ENCODE peak calls at places on chromosomes 3 and 15, in five cellular contexts. P, M, Q, Y and H are unnamed samples.

GRCh38 chr15:48250640-48251076 is 44.6 kb downstream of the SLC12A1 start:
- DNase-seq in P (no peak), M (peak), Q (no peak), Y (peak), H (peak)

GRCh38 chr3:88005066-88005465 is 53.7 kb downstream of the CGGBP1 start:
- DNase-seq in P (no peak), M (peak), Q (no peak), Y (no peak), H (no peak)

GRCh38 chr3:24520101-24520495 is 25.4 kb upstream of the THRB start:
- DNase-seq in P (no peak), M (no peak), Q (no peak), Y (no peak), H (no peak)

GRCh38 chr3:55629432-55629831 is 142.3 kb upstream of the WNT5A start:
- DNase-seq in P (no peak), M (no peak), Q (no peak), Y (no peak), H (no peak)

GRCh38 chr3:57784089-57784735 is 28.1 kb downstream of the SLMAP start:
- DNase-seq in P (no peak), M (no peak), Q (no peak), Y (no peak), H (no peak)

GRCh38 chr3:176430244-176430893 is 766.9 kb downstream of the TBL1XR1 start:
- DNase-seq in P (no peak), M (peak), Q (no peak), Y (no peak), H (peak)

GRCh38 chr3:160586679-160587078 is 21.3 kb upstream of the KPNA4 start:
- DNase-seq in P (no peak), M (no peak), Q (no peak), Y (no peak), H (no peak)

GRCh38 chr3:114155370-114155821 is 23.5 kb downstream of the DRD3 start:
- DNase-seq in P (peak), M (peak), Q (no peak), Y (no peak), H (no peak)

GRCh38 chr15:47289667-47290066 is 427.6 kb upstream of the SEMA6D start:
- DNase-seq in P (no peak), M (no peak), Q (no peak), Y (no peak), H (no peak)

GRCh38 chr3:171363211-171363610 is 97.0 kb downstream of the TNIK start:
- DNase-seq in P (no peak), M (no peak), Q (no peak), Y (no peak), H (no peak)

GRCh38 chr3:14606663-14607339 is 44.8 kb upstream of the CCDC174 start:
- DNase-seq in P (no peak), M (no peak), Q (no peak), Y (no peak), H (no peak)

GRCh38 chr15:72231847-72232461 is 964 bp upstream of the PKM start:
- DNase-seq in P (no peak), M (no peak), Q (no peak), Y (no peak), H (peak)

GRCh38 chr3:143843607-143844006 is 4.7 kb downstream of the SLC9A9 start:
- DNase-seq in P (no peak), M (no peak), Q (no peak), Y (no peak), H (no peak)

GRCh38 chr3:53045784-53046170 is at the start of gene SFMBT1:
- DNase-seq in P (no peak), M (no peak), Q (peak), Y (no peak), H (peak)

GRCh38 chr3:187740446-187741399 is 4.5 kb downstream of the BCL6 start:
- DNase-seq in P (peak), M (no peak), Q (peak), Y (no peak), H (peak)

GRCh38 chr3:59192473-59192872 is 142.6 kb upstream of the CFAP20DC start:
- DNase-seq in P (no peak), M (no peak), Q (no peak), Y (no peak), H (no peak)

GRCh38 chr3:13598201-13598600 is 49.3 kb downstream of the FBLN2 start:
- DNase-seq in P (no peak), M (no peak), Q (peak), Y (no peak), H (no peak)

GRCh38 chr3:127101411-127102067 is 91.4 kb upstream of the PRR23E start:
- DNase-seq in P (no peak), M (no peak), Q (no peak), Y (no peak), H (no peak)

GRCh38 chr3:139285691-139286090 is 58.1 kb upstream of the MRPS22 start:
- DNase-seq in P (no peak), M (no peak), Q (no peak), Y (no peak), H (no peak)

GRCh38 chr15:74206801-74207281 is 4.3 kb upstream of the STRA6 start:
- DNase-seq in P (no peak), M (no peak), Q (no peak), Y (no peak), H (no peak)

GRCh38 chr3:114496466-114496865 is 202.6 kb downstream of the TIGIT start:
- DNase-seq in P (no peak), M (no peak), Q (no peak), Y (no peak), H (no peak)

GRCh38 chr15:95018888-95019545 is 787.7 kb downstream of the MCTP2 start:
- DNase-seq in P (no peak), M (no peak), Q (no peak), Y (peak), H (no peak)

GRCh38 chr15:48925714-48926223 is 38.0 kb downstream of the SHC4 start:
- DNase-seq in P (no peak), M (peak), Q (no peak), Y (peak), H (no peak)

GRCh38 chr3:72347819-72348319 is 500.4 kb downstream of the SHQ1 start:
- DNase-seq in P (no peak), M (no peak), Q (peak), Y (no peak), H (peak)

GRCh38 chr3:9211155-9211950 is 38.1 kb downstream of the SRGAP3 start:
- DNase-seq in P (no peak), M (no peak), Q (no peak), Y (no peak), H (no peak)

GRCh38 chr15:60383008-60383694 is 14.6 kb downstream of the ANXA2 start:
- DNase-seq in P (no peak), M (no peak), Q (no peak), Y (no peak), H (no peak)

GRCh38 chr3:100316656-100317069 is 17.9 kb upstream of the NIT2 start:
- DNase-seq in P (no peak), M (peak), Q (no peak), Y (peak), H (peak)

GRCh38 chr3:190261015-190261414 is 61.2 kb downstream of the CLDN1 start:
- DNase-seq in P (no peak), M (no peak), Q (no peak), Y (no peak), H (no peak)

GRCh38 chr3:47781326-47781684 is 388 bp downstream of the SMARCC1 start:
- DNase-seq in P (no peak), M (no peak), Q (peak), Y (no peak), H (peak)

GRCh38 chr3:44993471-44994205 is 17.6 kb downstream of the EXOSC7 start:
- DNase-seq in P (no peak), M (no peak), Q (no peak), Y (no peak), H (no peak)

GRCh38 chr3:119815716-119816115 is 33.8 kb downstream of the NR1I2 start:
- DNase-seq in P (no peak), M (no peak), Q (no peak), Y (no peak), H (no peak)

GRCh38 chr3:125104639-125105038 is 48.8 kb upstream of the HEG1 start:
- DNase-seq in P (no peak), M (no peak), Q (no peak), Y (no peak), H (no peak)

GRCh38 chr3:73603771-73604171 is 21.0 kb downstream of the PDZRN3 start:
- DNase-seq in P (no peak), M (no peak), Q (no peak), Y (no peak), H (no peak)
- TF ChIP-seq POLR2AphosphoS5 in P (no peak), M (no peak), Q (no peak), Y (no peak), H (no peak)

GRCh38 chr3:156483426-156483825 is 71.5 kb downstream of the SSR3 start:
- DNase-seq in P (no peak), M (peak), Q (no peak), Y (peak), H (no peak)
- TF ChIP-seq POLR2AphosphoS5 in P (no peak), M (no peak), Q (no peak), Y (no peak), H (no peak)

GRCh38 chr15:51724199-51724598 is 13.3 kb downstream of the LYSMD2 start:
- DNase-seq in P (no peak), M (no peak), Q (no peak), Y (no peak), H (no peak)

GRCh38 chr15:51721199-51721960 is 16.1 kb downstream of the LYSMD2 start:
- DNase-seq in P (no peak), M (no peak), Q (no peak), Y (no peak), H (no peak)

GRCh38 chr15:51724673-51725072 is 12.8 kb downstream of the LYSMD2 start:
- DNase-seq in P (no peak), M (no peak), Q (no peak), Y (no peak), H (no peak)

GRCh38 chr15:51727141-51727897 is 10.1 kb downstream of the LYSMD2 start:
- DNase-seq in P (no peak), M (no peak), Q (no peak), Y (no peak), H (no peak)

DNA sequence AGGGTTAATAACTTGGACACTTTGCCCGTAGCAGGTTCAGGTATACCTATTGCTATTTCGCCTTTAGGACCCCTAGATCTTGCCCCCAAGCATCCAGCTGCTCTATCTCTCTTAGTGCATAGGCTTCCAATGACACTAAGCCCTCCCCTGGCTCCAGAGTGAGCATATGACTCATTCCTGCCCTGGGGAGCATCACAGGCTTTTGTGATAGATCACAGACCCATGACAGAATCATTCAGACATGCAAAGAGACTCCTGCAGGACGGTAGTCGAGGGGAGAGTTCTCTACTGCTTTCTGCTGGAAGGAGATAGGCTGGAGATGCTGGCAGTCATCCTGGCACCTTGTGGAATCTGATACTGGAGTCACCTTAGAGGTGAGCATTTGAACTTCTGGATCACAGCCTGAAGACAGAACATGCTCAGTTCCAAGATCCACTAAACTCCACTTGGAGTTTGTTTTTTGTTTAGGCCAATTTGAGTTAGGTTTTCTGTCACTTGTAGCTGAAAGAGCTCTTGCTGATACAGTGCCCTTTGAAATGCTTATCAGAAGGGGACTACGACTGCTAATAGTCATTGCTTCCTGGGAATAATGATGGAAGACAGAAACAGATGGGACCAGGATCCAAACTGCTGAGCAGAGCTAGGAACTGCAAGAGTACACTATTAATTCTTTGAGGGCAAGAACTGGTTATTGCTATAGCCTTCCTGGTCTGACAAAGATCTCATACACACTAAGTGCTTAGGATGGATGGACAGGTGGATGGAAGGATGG is 11.0 kb downstream of the LYSMD2 start:
- DNase-seq in P (no peak), M (peak), Q (no peak), Y (no peak), H (no peak)
- TF ChIP-seq POLR2AphosphoS5 in P (peak), M (peak), Q (no peak), Y (no peak), H (no peak)

DNA sequence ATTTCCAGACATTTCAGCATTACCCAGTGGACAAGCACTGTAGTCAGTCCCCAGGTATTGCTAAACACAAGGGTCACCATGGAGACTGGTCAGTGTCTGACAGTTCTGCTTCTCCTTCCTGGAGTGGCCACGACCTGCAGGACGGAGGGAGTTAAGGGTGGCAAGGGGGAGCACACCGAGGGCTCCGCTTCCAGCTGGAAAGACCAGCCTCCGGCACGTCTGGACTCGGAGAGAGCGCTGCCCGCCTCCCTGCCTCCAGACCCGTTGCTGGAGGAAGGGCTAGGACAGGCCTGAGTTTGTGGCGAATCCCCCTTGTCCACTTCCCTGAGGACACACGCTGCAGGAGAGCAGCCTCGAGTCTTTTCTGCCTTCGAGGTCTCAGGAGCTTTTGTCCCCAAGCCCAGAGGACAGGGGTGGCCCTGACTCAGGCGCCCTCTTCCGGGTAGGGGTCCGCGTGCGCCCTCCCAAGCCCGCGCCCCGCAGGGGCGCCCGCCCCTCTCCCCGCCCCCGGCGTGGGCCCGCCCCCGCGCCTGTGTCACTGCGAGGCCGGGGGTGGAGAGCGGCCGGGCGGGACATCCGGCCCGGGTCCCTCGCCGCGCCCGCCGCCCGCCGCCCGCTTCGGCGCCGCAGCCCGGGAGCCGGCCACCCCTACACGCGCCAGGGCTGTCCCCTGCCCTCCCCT is at the start of gene CHST14:
- DNase-seq in P (no peak), M (no peak), Q (peak), Y (no peak), H (peak)
- TF ChIP-seq POLR2AphosphoS5 in P (no peak), M (peak), Q (peak), Y (peak), H (no peak)

GRCh38 chr15:58047149-58047548 is 18.4 kb downstream of the ALDH1A2 start:
- DNase-seq in P (no peak), M (no peak), Q (no peak), Y (no peak), H (no peak)

GRCh38 chr15:58040117-58040516 is 25.4 kb downstream of the ALDH1A2 start:
- DNase-seq in P (no peak), M (no peak), Q (no peak), Y (no peak), H (no peak)

GRCh38 chr15:58046467-58046866 is 19.0 kb downstream of the ALDH1A2 start:
- DNase-seq in P (no peak), M (no peak), Q (no peak), Y (no peak), H (no peak)

GRCh38 chr15:58042006-58042405 is 23.5 kb downstream of the ALDH1A2 start:
- DNase-seq in P (no peak), M (no peak), Q (no peak), Y (no peak), H (no peak)

DNA sequence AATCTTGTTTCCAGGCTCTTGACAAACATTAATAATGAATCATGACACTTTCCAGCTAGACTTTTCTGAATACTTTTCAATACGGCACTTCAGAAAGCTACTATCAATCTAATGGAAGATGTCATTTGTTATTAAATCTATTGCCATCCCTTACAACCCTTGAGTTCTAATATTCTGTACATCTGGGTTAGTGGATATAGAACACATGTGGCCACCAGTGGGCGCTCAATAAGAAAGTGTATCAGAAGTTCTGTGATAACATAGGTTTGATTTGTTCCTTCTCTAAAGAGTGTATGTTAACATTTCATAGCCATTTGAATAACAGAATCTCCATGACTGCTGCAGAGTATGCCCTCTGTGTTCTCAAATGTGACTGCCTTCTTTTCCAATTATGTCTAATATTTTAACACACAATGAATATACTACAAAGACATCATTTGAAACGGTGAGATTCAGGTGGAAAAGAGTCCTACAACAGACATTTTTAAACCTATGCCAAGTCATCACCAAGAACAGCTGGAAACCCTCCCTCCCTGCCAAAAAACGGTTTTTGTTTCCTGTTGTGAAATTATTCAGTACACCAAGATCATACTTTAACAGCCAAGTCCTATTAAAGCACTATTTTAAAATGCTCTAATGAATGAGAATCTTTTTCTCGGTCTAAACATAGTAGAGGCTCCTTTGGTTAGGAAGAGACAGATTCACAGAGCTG is 22.2 kb downstream of the ALDH1A2 start:
- DNase-seq in P (no peak), M (peak), Q (no peak), Y (peak), H (peak)
- TF ChIP-seq POLR2AphosphoS5 in P (no peak), M (no peak), Q (no peak), Y (no peak), H (no peak)